ENCODE peak calls at places on chromosome 9, in five cellular contexts. A, Y, Z, C and E are unnamed samples.

GRCh38 chr9:87337335-87338074 is 160.2 kb upstream of the DAPK1 start:
- DNase-seq in A (peak; percentile 17), Y (peak; percentile 66), Z (no peak), C (no peak), E (peak; percentile 29)

GRCh38 chr9:20604561-20604960 is 17.7 kb downstream of the MLLT3 start:
- DNase-seq in A (no peak), Y (no peak), Z (no peak), C (no peak), E (no peak)

GRCh38 chr9:15086096-15087030 is 176.1 kb upstream of the FREM1 start:
- DNase-seq in A (no peak), Y (no peak), Z (no peak), C (no peak), E (peak; percentile 64)

GRCh38 chr9:30796806-30797205 is 1587.6 kb upstream of the ACO1 start:
- DNase-seq in A (no peak), Y (no peak), Z (no peak), C (no peak), E (no peak)

GRCh38 chr9:93827545-93828330 is 127.4 kb downstream of the BARX1 start:
- DNase-seq in A (peak; percentile 46), Y (no peak), Z (peak; percentile 55), C (peak; percentile 58), E (peak; percentile 72)

GRCh38 chr9:16002816-16003215 is 450.0 kb downstream of the CCDC171 start:
- DNase-seq in A (no peak), Y (no peak), Z (no peak), C (no peak), E (no peak)

GRCh38 chr9:38035873-38036272 is 33.2 kb downstream of the SHB start:
- DNase-seq in A (peak; percentile 79), Y (no peak), Z (no peak), C (no peak), E (no peak)

GRCh38 chr9:119298076-119298853 is 71.0 kb downstream of the BRINP1 start:
- DNase-seq in A (no peak), Y (no peak), Z (no peak), C (no peak), E (no peak)

GRCh38 chr9:78365979-78366697 is 69.2 kb downstream of the PSAT1 start:
- DNase-seq in A (no peak), Y (no peak), Z (no peak), C (no peak), E (no peak)

DNA sequence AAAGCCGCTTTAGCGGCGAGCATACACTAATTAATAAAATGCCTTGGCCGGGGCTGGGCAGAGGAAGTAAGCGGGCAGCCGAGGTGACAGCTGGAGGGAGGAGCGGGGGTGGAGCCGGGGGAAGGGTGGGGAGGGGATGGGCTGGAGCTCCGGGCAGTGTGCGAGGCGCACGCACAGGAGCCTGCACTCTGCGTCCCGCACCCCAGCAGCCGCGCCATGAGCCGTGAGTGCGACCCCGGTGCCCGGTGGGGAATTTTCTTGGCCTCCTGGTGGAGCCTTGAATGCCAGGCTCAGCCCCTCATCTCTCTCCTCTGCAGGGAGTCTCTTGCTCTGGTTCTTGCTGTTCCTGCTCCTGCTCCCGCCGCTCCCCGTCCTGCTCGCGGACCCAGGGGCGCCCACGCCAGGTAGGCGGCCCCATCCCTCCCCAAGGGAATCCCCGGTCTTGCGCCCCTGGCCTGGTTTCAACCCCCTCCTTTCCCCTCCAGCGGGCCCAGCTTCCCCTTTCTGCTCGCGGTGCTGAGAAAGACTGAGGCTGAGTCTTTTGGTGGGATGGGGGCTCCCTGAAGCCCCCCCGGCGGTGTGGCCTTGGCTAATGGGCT is at the start of gene PTGS1:
- DNase-seq in A (peak; percentile 52), Y (no peak), Z (peak; percentile 68), C (peak; percentile 18), E (no peak)
- TF ChIP-seq POLR2A in A (no peak), Y (no peak), Z (no peak), C (no peak), E (no peak)

DNA sequence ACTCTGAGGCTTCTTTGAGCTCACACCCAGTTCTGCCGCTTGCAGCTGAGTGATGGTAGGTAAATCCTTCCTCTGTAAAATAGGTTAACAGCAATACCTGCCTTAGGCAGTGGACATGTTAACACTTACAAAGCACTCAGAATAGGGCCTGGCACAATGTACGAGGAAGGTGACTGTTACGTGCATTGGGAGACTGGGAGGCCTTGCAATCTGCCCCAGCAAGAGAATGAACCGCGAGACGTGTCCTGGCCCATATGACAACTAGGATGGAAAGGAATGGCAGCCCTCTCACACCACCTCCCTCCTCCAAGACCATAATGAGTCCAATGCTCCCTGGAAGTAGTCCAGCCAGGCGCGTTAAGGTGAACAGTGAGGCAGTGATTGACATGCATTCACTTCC is 23.1 kb upstream of the AKNA start:
- DNase-seq in A (no peak), Y (no peak), Z (no peak), C (no peak), E (no peak)
- H3K27ac ChIP-seq in A (no peak overlapping the region), Y (no peak overlapping the region), Z (no peak overlapping the region), C (no peak overlapping the region), E (no peak overlapping the region)

GRCh38 chr9:34254141-34254913 is 74.7 kb downstream of the KIF24 start:
- DNase-seq in A (peak; percentile 61), Y (peak; percentile 56), Z (no peak), C (no peak), E (no peak)
- TF ChIP-seq POLR2A in A (no peak), Y (no peak), Z (no peak), C (no peak), E (no peak)

GRCh38 chr9:21653091-21653490 is 149.3 kb upstream of the MTAP start:
- DNase-seq in A (no peak), Y (no peak), Z (no peak), C (no peak), E (no peak)

GRCh38 chr9:21656776-21657637 is 145.4 kb upstream of the MTAP start:
- DNase-seq in A (no peak), Y (no peak), Z (no peak), C (no peak), E (no peak)

GRCh38 chr9:21657966-21658667 is 144.3 kb upstream of the MTAP start:
- DNase-seq in A (no peak), Y (no peak), Z (no peak), C (no peak), E (no peak)

GRCh38 chr9:21653589-21653988 is 148.8 kb upstream of the MTAP start:
- DNase-seq in A (no peak), Y (no peak), Z (no peak), C (no peak), E (no peak)
- H3K27ac ChIP-seq in A (no peak overlapping the region), Y (no peak overlapping the region), Z (no peak overlapping the region), C (no peak overlapping the region), E (no peak overlapping the region)

GRCh38 chr9:92293075-92293354 is 482 bp downstream of the IARS1 start:
- DNase-seq in A (no peak), Y (no peak), Z (no peak), C (no peak), E (no peak)

GRCh38 chr9:92291577-92291976 is 1.9 kb downstream of the IARS1 start:
- DNase-seq in A (no peak), Y (no peak), Z (no peak), C (no peak), E (no peak)

GRCh38 chr9:92293452-92294296 is at the start of gene IARS1:
- DNase-seq in A (peak; percentile 97), Y (peak; percentile 99), Z (peak; percentile 99), C (peak; percentile 98), E (peak; percentile 98)

GRCh38 chr9:92290785-92291429 is 2.6 kb downstream of the IARS1 start:
- DNase-seq in A (no peak), Y (no peak), Z (no peak), C (no peak), E (no peak)

GRCh38 chr9:92292338-92293074 is 991 bp downstream of the IARS1 start:
- DNase-seq in A (no peak), Y (no peak), Z (no peak), C (no peak), E (no peak)
- TF ChIP-seq POLR2A in A (no peak), Y (no peak), Z (no peak), C (no peak), E (no peak)

DNA sequence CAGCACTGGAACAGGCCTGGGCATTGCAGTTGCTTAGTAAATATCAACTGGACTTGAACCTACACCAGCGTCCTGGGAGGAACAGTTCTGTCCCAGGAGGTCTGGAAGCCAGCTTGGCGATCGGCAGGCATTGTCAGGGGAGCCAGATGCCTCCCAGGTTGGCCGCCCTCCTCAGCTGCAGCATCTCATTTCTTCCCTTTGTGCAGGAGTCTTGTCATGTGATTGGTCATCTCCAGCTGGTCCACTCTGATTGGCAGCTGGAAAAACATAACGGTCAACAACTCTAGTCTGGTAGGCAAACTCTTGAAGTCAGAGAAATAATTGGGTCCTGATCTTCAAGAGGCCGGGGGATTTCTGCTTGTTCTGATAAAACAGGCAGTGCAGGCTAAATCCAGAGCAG is 29.6 kb upstream of the NCS1 start:
- DNase-seq in A (no peak), Y (no peak), Z (no peak), C (no peak), E (no peak)
- H3K27ac ChIP-seq in A (no peak overlapping the region), Y (no peak overlapping the region), Z (no peak overlapping the region), C (no peak overlapping the region), E (no peak overlapping the region)

DNA sequence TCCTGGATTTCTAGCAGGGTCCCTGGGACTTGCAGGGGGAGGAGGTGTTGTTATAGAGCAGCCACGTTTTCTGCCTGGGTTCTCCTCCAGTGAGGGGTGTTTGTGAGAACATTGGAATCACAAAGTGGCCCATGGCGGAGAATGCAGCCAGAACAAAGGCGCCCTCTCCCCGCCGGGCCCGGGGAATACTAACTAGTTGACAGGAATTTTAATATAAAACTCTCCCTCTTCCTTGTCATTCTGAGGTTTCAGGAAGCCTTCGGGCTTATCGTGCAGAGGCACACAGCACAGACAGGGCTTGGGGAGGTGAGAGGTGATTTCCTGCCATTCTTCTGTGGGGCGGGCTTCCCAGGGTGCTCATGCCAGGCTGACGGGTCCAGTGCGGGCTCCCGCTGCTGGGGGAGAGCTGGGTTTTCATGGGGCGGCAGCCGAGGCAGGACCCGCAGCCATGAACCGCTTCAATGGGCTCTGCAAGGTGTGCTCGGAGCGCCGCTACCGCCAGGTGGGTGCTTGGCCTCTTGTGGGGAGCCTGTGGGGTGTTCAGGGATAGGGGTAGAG is 37.7 kb downstream of the RGS3 start:
- DNase-seq in A (no peak), Y (no peak), Z (no peak), C (peak; percentile 14), E (no peak)
- TF ChIP-seq POLR2A in A (no peak), Y (no peak), Z (no peak), C (no peak), E (no peak)